ENCODE peak calls at places on chromosomes 13 and 19, in nine cellular contexts. W is mesenchymal stem cell; Q is NCI-H1105; H is activated CD4-positive, alpha-beta T cell treated with anti-CD3 and anti-CD28 coated beads for 24 hours; S is CD8-positive, alpha-beta T cell; B is stimulated activated CD8-positive, alpha-beta memory T cell treated with anti-CD3 and anti-CD28 coated beads, Interleukin-15, amount 100 ng/mL, for 1 hour; F is T-helper 1 cell; C is renal cortical epithelial cell; Y is activated CD8-positive, alpha-beta memory T cell treated with anti-CD3 and anti-CD28 coated beads for 48 hours. U is an unnamed sample.

GRCh38 chr19:28633223-28634030 is 579.5 kb downstream of the UQCRFS1 start:
- DNase-seq in Q (peak; percentile 58), H (peak; percentile 9), S (no peak), B (peak; percentile 27), F (no peak), C (peak; percentile 50), Y (no peak), W (peak; percentile 13), U (peak; percentile 79)

GRCh38 chr19:28764066-28764465 is 448.9 kb downstream of the UQCRFS1 start:
- DNase-seq in Y (no peak), C (no peak), Q (no peak), F (no peak), H (no peak), W (no peak), B (no peak), S (no peak), U (no peak)

GRCh38 chr19:5803752-5804515 is 933 bp upstream of the NRTN start:
- DNase-seq in W (peak; percentile 92), F (peak; percentile 83), C (peak; percentile 55), Y (peak; percentile 95), S (peak; percentile 83), B (peak; percentile 73), H (peak; percentile 91), Q (peak; percentile 93), U (peak; percentile 84)

GRCh38 chr13:82176761-82177160 is 1705.5 kb downstream of the SLITRK1 start:
- DNase-seq in W (no peak), C (no peak), Q (no peak), S (no peak), H (no peak), B (no peak), F (no peak), Y (no peak), U (no peak)

GRCh38 chr19:10979950-10980349 is 19.1 kb downstream of the SMARCA4 start:
- DNase-seq in F (no peak), S (no peak), W (no peak), B (no peak), Q (no peak), C (no peak), Y (no peak), H (no peak), U (no peak)

GRCh38 chr13:20860844-20861243 is 41.7 kb downstream of the XPO4 start:
- DNase-seq in Q (no peak), F (no peak), W (no peak), Y (no peak), S (no peak), B (no peak), C (no peak), H (no peak), U (no peak)

GRCh38 chr19:13008926-13009787 is 13.9 kb downstream of the NFIX start:
- DNase-seq in B (no peak), S (no peak), C (peak; percentile 52), H (no peak), W (no peak), Y (no peak), F (no peak), Q (no peak), U (no peak)

GRCh38 chr19:8512115-8512967 is 1.6 kb downstream of the ZNF414 start:
- DNase-seq in H (no peak), C (no peak), W (no peak), F (no peak), Q (no peak), S (no peak), Y (no peak), B (no peak), U (no peak)

GRCh38 chr13:109160887-109161669 is 531.7 kb downstream of the MYO16 start:
- DNase-seq in H (no peak), W (peak; percentile 40), Q (no peak), B (no peak), Y (no peak), C (no peak), F (no peak), S (no peak), U (no peak)

GRCh38 chr19:55178781-55179569 is 1.1 kb downstream of the SYT5 start:
- DNase-seq in C (peak; percentile 59), B (peak; percentile 83), H (peak; percentile 79), Y (peak; percentile 79), S (peak; percentile 96), W (peak; percentile 91), F (peak; percentile 89), Q (peak; percentile 92), U (peak; percentile 96)

GRCh38 chr19:18435185-18435841 is 2.6 kb downstream of the ISYNA1 start:
- DNase-seq in C (no peak), Y (no peak), S (no peak), H (no peak), Q (no peak), F (no peak), W (no peak), B (no peak), U (no peak)

GRCh38 chr13:79898996-79899395 is 418.0 kb downstream of the NDFIP2 start:
- DNase-seq in H (no peak), S (no peak), Q (no peak), F (no peak), Y (no peak), W (no peak), C (no peak), B (no peak), U (no peak)

GRCh38 chr19:17966497-17967257 is at the start of gene KCNN1:
- DNase-seq in B (no peak), W (no peak), Q (no peak), Y (no peak), H (no peak), F (no peak), C (no peak), S (no peak), U (no peak)

GRCh38 chr13:106587787-106588186 is 19.9 kb upstream of the ARGLU1 start:
- DNase-seq in S (no peak), Q (no peak), C (no peak), B (no peak), H (no peak), F (no peak), W (no peak), Y (no peak), U (no peak)

GRCh38 chr19:52028027-52028779 is at the start of gene ZNF614:
- DNase-seq in H (peak; percentile 75), B (peak; percentile 74), Y (peak; percentile 61), S (peak; percentile 77), F (peak; percentile 48), Q (peak; percentile 88), W (peak; percentile 92), C (peak; percentile 74), U (peak; percentile 87)

GRCh38 chr13:48839171-48839570 is 136.5 kb upstream of the FNDC3A start:
- DNase-seq in F (no peak), H (no peak), B (no peak), S (no peak), Q (no peak), C (no peak), W (no peak), Y (no peak), U (no peak)

GRCh38 chr13:44651209-44651608 is 75.1 kb upstream of the TSC22D1 start:
- DNase-seq in C (no peak), F (no peak), Q (no peak), S (no peak), Y (no peak), H (no peak), B (no peak), W (no peak), U (no peak)

GRCh38 chr19:35022460-35022859 is 7.8 kb upstream of the SCN1B start:
- DNase-seq in B (no peak), H (no peak), F (no peak), S (no peak), Q (no peak), W (no peak), Y (no peak), C (no peak), U (no peak)

GRCh38 chr19:38975861-38976271 is 324 bp upstream of the FBXO17 start:
- DNase-seq in Y (no peak), S (no peak), H (no peak), C (peak; percentile 79), W (peak; percentile 61), B (no peak), Q (no peak), F (no peak), U (no peak)

GRCh38 chr13:113073942-113074341 is 31.6 kb upstream of the F7 start:
- DNase-seq in Y (no peak), S (no peak), W (no peak), C (no peak), F (no peak), H (no peak), Q (no peak), B (no peak), U (no peak)

GRCh38 chr19:4013886-4014540 is 6.5 kb downstream of the PIAS4 start:
- DNase-seq in W (no peak), Q (no peak), S (no peak), B (no peak), C (no peak), F (no peak), Y (no peak), H (no peak), U (no peak)

GRCh38 chr19:7294571-7295212 is 478 bp upstream of the INSR start:
- DNase-seq in S (no peak), F (no peak), W (peak; percentile 40), H (peak; percentile 20), B (no peak), Q (peak; percentile 39), Y (no peak), C (peak; percentile 9), U (no peak)

GRCh38 chr13:32791545-32792172 is 205.4 kb downstream of the PDS5B start:
- DNase-seq in W (peak; percentile 15), H (no peak), Q (no peak), Y (no peak), S (no peak), F (no peak), C (peak; percentile 7), B (no peak), U (peak; percentile 33)

GRCh38 chr19:38388310-38389100 is at the start of gene SPRED3:
- DNase-seq in Y (no peak), Q (peak; percentile 56), W (no peak), B (no peak), C (no peak), H (no peak), S (no peak), F (no peak), U (no peak)

GRCh38 chr13:88925954-88926353 is 1254.8 kb downstream of the SLITRK5 start:
- DNase-seq in F (no peak), W (no peak), H (no peak), Y (no peak), B (no peak), Q (no peak), C (no peak), S (no peak), U (no peak)

GRCh38 chr13:65921933-65922332 is 1308.2 kb downstream of the PCDH9 start:
- DNase-seq in B (no peak), S (no peak), Q (no peak), F (no peak), W (no peak), H (no peak), C (no peak), Y (no peak), U (no peak)

GRCh38 chr19:37979547-37980082 is 72.6 kb downstream of the SIPA1L3 start:
- DNase-seq in H (no peak), C (peak; percentile 63), B (no peak), Q (peak; percentile 53), Y (no peak), F (no peak), S (no peak), W (no peak), U (no peak)

GRCh38 chr13:24651718-24652345 is 28.4 kb upstream of the ATP12A start:
- DNase-seq in H (no peak), Y (no peak), C (peak; percentile 56), B (no peak), F (no peak), S (no peak), Q (no peak), W (no peak), U (no peak)

GRCh38 chr13:46495647-46496046 is 57.3 kb upstream of the LRCH1 start:
- DNase-seq in W (no peak), Q (no peak), S (no peak), F (no peak), C (no peak), B (no peak), H (no peak), Y (no peak), U (no peak)

GRCh38 chr19:38149597-38149996 is 74.4 kb downstream of the DPF1 start:
- DNase-seq in Q (no peak), Y (no peak), C (no peak), H (no peak), S (no peak), W (no peak), B (no peak), F (no peak), U (no peak)